ENCODE peak calls at places on chromosomes 4 and X, in four cellular contexts. S is AG08396, D is Right ventricle myocardium inferior, N is memory B cell. E is an unnamed sample.

GRCh38 chr4:129583868-129584267 is 487.9 kb downstream of the C4orf33 start:
- DNase-seq in S (no peak), D (no peak), N (no peak), E (no peak)

GRCh38 chr4:102055805-102056204 is 265.3 kb downstream of the BANK1 start:
- DNase-seq in S (no peak), D (no peak), N (no peak), E (no peak)

GRCh38 chrX:443676-444210 is 57.0 kb upstream of the PPP2R3B start:
- DNase-seq in S (no peak), D (no peak), N (no peak), E (no peak)

GRCh38 chr4:171308661-171309060 is 504.5 kb upstream of the GALNTL6 start:
- DNase-seq in S (no peak), D (no peak), N (no peak), E (no peak)

GRCh38 chrX:115344885-115345653 is 55.6 kb downstream of the LUZP4 start:
- DNase-seq in S (peak; percentile 89), D (peak; percentile 83), N (no peak), E (peak; percentile 91)

GRCh38 chrX:1394731-1395501 is 3.0 kb upstream of the SLC25A6 start:
- DNase-seq in S (no peak), D (no peak), N (no peak), E (no peak)

GRCh38 chr4:172202480-172203076 is 389.4 kb downstream of the GALNTL6 start:
- DNase-seq in S (peak; percentile 14), D (no peak), N (no peak), E (peak; percentile 1)

GRCh38 chrX:84259868-84260267 is 71.9 kb upstream of the RPS6KA6 start:
- DNase-seq in S (no peak), D (no peak), N (no peak), E (no peak)

GRCh38 chrX:136030357-136031225 is 45.4 kb downstream of the SLC9A6 start:
- DNase-seq in S (peak; percentile 29), D (peak; percentile 53), N (no peak), E (peak; percentile 37)

GRCh38 chr4:6134612-6135220 is 65.6 kb downstream of the JAKMIP1 start:
- DNase-seq in S (no peak), D (no peak), N (no peak), E (no peak)

GRCh38 chr4:81946996-81947395 is 426.8 kb downstream of the HNRNPD start:
- DNase-seq in S (no peak), D (no peak), N (no peak), E (no peak)

GRCh38 chr4:7399433-7400234 is 35.1 kb downstream of the PSAPL1 start:
- DNase-seq in S (no peak), D (no peak), N (no peak), E (no peak)

GRCh38 chr4:23685481-23685880 is 204.4 kb downstream of the PPARGC1A start:
- DNase-seq in S (no peak), D (no peak), N (no peak), E (no peak)

GRCh38 chr4:125849869-125850268 is 535.1 kb downstream of the FAT4 start:
- DNase-seq in S (peak; percentile 8), D (no peak), N (no peak), E (peak; percentile 20)

GRCh38 chr4:39565925-39566630 is 38.8 kb upstream of the UGDH start:
- DNase-seq in S (peak; percentile 59), D (no peak), N (no peak), E (peak; percentile 80)

GRCh38 chr4:73608677-73609594 is 11.3 kb downstream of the RASSF6 start:
- DNase-seq in S (no peak), D (no peak), N (no peak), E (peak; percentile 76)

E was measured in foreskin fibroblast.